ENCODE peak calls at places on chromosomes 13 and 19, in five cellular contexts. U is PC-9, O is breast epithelium, W is psoas muscle, C is caudate nucleus. N is an unnamed sample.

GRCh38 chr13:40571338-40571737 is 95.1 kb downstream of the FOXO1 start:
- DNase-seq in C (no peak), O (no peak), U (no peak), W (no peak), N (no peak)

GRCh38 chr13:64428196-64428595 is 2801.9 kb downstream of the PCDH9 start:
- DNase-seq in U (no peak), C (no peak), O (no peak), W (no peak), N (no peak)

GRCh38 chr13:87172166-87172825 is 498.9 kb upstream of the SLITRK5 start:
- DNase-seq in W (no peak), C (no peak), U (no peak), O (no peak), N (no peak)

GRCh38 chr13:43787998-43788397 is 1.2 kb upstream of the ENOX1 start:
- DNase-seq in C (no peak), U (peak; percentile 38), O (no peak), W (no peak), N (no peak)

GRCh38 chr13:25807562-25807961 is 244.3 kb downstream of the SHISA2 start:
- DNase-seq in W (no peak), O (no peak), U (no peak), C (no peak), N (no peak)

GRCh38 chr13:74528751-74529513 is 394.7 kb upstream of the KLF12 start:
- DNase-seq in U (no peak), W (no peak), C (no peak), O (no peak), N (no peak)

GRCh38 chr13:66716502-66716901 is 513.6 kb downstream of the PCDH9 start:
- DNase-seq in O (no peak), W (no peak), C (no peak), U (no peak), N (no peak)

GRCh38 chr19:32287811-32288227 is 57.6 kb upstream of the ZNF507 start:
- DNase-seq in O (peak; percentile 21), W (peak; percentile 67), C (no peak), U (no peak), N (no peak)

GRCh38 chr13:29849071-29849541 is 1.3 kb downstream of the UBL3 start:
- DNase-seq in O (no peak), W (no peak), U (no peak), C (no peak), N (no peak)

GRCh38 chr13:49444517-49445395 is 682 bp downstream of the SETDB2 start:
- DNase-seq in C (no peak), O (no peak), W (no peak), U (peak; percentile 52), N (peak; percentile 6)

GRCh38 chr19:45076029-45076850 is at the start of gene ZNF296:
- DNase-seq in O (peak; percentile 71), U (peak; percentile 70), C (no peak), W (peak; percentile 77), N (no peak)

GRCh38 chr19:44777715-44778347 is at the start of gene CBLC:
- DNase-seq in C (no peak), O (peak; percentile 82), U (peak; percentile 94), W (no peak), N (peak; percentile 83)

GRCh38 chr13:113897966-113898365 is 34.1 kb upstream of the GAS6 start:
- DNase-seq in W (no peak), U (no peak), C (no peak), O (peak; percentile 12), N (no peak)

GRCh38 chr13:43544011-43544410 is 242.8 kb downstream of the ENOX1 start:
- DNase-seq in U (no peak), C (no peak), W (no peak), O (no peak), N (peak; percentile 31)

GRCh38 chr13:50697746-50698526 is 145.6 kb downstream of the DLEU7 start:
- DNase-seq in W (no peak), O (no peak), U (no peak), C (no peak), N (no peak)

GRCh38 chr19:52603558-52604207 is 33.6 kb downstream of the ZNF701 start:
- DNase-seq in U (no peak), O (no peak), W (no peak), C (no peak), N (no peak)

GRCh38 chr13:33645591-33646554 is 172.1 kb upstream of the RFC3 start:
- DNase-seq in U (no peak), W (no peak), C (no peak), O (no peak), N (no peak)
- H3K27ac ChIP-seq in U (no peak overlapping the region), W (no peak overlapping the region), C (no peak overlapping the region), O (peak overlapping the region; percentile 89), N (no peak overlapping the region)

GRCh38 chr19:49761625-49762311 is 1.3 kb downstream of the TSKS start:
- DNase-seq in W (peak; percentile 42), C (no peak), O (no peak), U (no peak), N (no peak)
- H3K27ac ChIP-seq in W (no peak overlapping the region), C (no peak overlapping the region), O (peak overlapping the region; percentile 84), U (no peak overlapping the region), N (no peak overlapping the region)

GRCh38 chr19:55315956-55316525 is 9.1 kb downstream of the TMEM150B start:
- DNase-seq in U (no peak), W (no peak), O (peak; percentile 81), C (no peak), N (no peak)

GRCh38 chr19:55316646-55317045 is 8.5 kb downstream of the TMEM150B start:
- DNase-seq in U (no peak), C (no peak), O (no peak), W (no peak), N (no peak)

GRCh38 chr19:55312621-55313117 is 12.5 kb downstream of the TMEM150B start:
- DNase-seq in O (no peak), U (no peak), C (no peak), W (no peak), N (no peak)

GRCh38 chr19:55311797-55312196 is 13.3 kb downstream of the TMEM150B start:
- DNase-seq in W (no peak), U (no peak), C (no peak), O (no peak), N (no peak)

DNA sequence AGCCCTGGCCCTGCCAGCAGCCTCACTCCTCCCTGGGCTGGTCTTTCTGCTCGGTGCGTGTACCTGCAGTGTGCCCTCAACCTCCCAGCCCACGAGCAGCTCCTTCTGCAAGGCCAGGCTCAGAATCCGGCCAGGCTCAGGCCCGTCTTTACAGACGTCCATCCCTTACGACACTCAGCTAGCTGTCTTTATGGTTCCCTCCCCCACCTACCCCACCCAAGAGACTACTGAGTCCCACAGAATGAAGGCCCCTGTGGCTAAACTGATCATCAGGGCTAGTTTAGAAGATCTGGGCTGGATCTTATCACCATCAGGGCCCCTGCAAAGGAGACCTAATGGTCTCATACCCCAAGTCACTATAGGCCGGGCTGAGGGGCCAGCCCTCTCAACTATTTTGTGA is 10.7 kb downstream of the TMEM150B start:
- DNase-seq in W (no peak), C (no peak), O (no peak), U (no peak), N (no peak)
- H3K27ac ChIP-seq in W (no peak overlapping the region), C (no peak overlapping the region), O (no peak overlapping the region), U (no peak overlapping the region), N (no peak overlapping the region)

GRCh38 chr19:17108453-17108784 is 32.8 kb downstream of the MYO9B start:
- DNase-seq in U (no peak), C (no peak), W (no peak), O (no peak), N (no peak)
- H3K27ac ChIP-seq in U (peak overlapping the region; percentile 68), C (no peak overlapping the region), W (peak overlapping the region; percentile 67), O (peak overlapping the region; percentile 91), N (peak overlapping the region; percentile 72)

GRCh38 chr19:48991011-48991609 is 2.0 kb downstream of the GYS1 start:
- DNase-seq in U (no peak), C (no peak), O (no peak), W (no peak), N (no peak)
- H3K27ac ChIP-seq in U (no peak overlapping the region), C (no peak overlapping the region), O (peak overlapping the region; percentile 93), W (peak overlapping the region; percentile 90), N (no peak overlapping the region)

GRCh38 chr13:103030776-103031175 is 35.4 kb downstream of the SLC10A2 start:
- DNase-seq in W (no peak), O (no peak), C (no peak), U (no peak), N (no peak)
- H3K27ac ChIP-seq in W (no peak overlapping the region), O (no peak overlapping the region), C (no peak overlapping the region), U (peak overlapping the region; percentile 24), N (no peak overlapping the region)

DNA sequence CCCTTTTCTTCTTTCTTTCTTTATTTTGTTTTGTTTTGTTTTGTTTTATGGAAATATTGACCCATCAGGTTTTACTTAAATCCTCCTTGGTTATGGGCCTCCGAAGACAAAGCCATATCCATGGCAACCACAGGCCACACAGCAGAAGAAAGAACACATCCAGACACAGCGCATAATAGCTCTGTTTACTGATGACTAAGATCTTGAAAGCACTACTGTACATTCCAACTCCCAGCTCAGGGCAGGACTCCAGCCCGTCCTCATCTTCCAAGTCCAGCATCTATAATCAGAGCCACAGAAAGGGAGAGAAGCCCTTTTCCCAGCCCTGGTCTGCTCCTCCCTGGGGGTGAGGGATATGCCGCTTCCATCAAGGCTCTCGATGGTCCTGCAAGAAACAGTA is 84.3 kb downstream of the NUFIP1 start:
- DNase-seq in W (peak; percentile 68), U (peak; percentile 74), O (no peak), C (no peak), N (no peak)
- H3K27ac ChIP-seq in W (peak overlapping the region; percentile 84), U (no peak overlapping the region), O (peak overlapping the region; percentile 73), C (peak overlapping the region; percentile 40), N (no peak overlapping the region)

GRCh38 chr19:49838816-49839588 is 12.0 kb upstream of the PTOV1 start:
- DNase-seq in O (no peak), W (no peak), U (no peak), C (no peak), N (no peak)

GRCh38 chr19:49837425-49837824 is 13.5 kb upstream of the PTOV1 start:
- DNase-seq in W (no peak), U (no peak), O (no peak), C (no peak), N (no peak)

GRCh38 chr19:49840321-49840720 is 10.6 kb upstream of the PTOV1 start:
- DNase-seq in C (no peak), U (no peak), O (no peak), W (no peak), N (no peak)

GRCh38 chr19:49843265-49843664 is 7.7 kb upstream of the PTOV1 start:
- DNase-seq in W (no peak), U (no peak), C (no peak), O (no peak), N (no peak)

DNA sequence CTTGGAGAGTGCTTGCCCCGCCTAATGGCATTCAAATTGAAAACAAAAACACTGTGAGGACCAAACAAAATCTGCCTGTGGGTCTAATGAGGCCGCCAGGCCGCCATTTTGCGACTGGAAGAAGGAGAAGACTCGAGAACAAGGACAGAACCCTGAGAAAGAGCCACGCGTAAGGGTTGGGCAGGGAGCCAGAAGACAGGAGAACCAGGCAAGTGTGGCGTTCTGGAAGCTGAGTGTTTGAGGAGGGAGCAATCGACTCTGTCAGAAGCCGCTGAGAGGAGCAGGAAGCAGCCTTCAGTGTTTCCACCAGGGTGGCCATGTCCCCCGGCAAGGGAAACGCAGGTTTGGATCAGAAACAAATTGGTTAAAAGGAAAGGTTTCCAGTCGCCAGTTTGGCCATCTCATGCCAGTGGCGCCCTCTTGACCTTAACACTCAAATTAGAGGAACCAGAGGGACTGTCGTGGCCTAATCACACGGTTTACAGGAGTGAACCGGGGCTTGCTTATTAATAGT is 10.2 kb upstream of the PTOV1 start:
- DNase-seq in O (no peak), C (no peak), W (no peak), U (no peak), N (no peak)
- H3K27ac ChIP-seq in O (no peak overlapping the region), C (no peak overlapping the region), W (peak overlapping the region; percentile 72), U (no peak overlapping the region), N (no peak overlapping the region)

N was measured in epithelial cell of prostate.